ENCODE peak calls at places on chromosomes 7 and 10, in eight cellular contexts. O is AG04450, Q is heart right ventricle, A is hippocampal formation, F is HFFc6, Y is RPMI7951, U is endothelial cell, S is PC-3. X is an unnamed sample.

GRCh38 chr7:68684246-68684850 is 913.9 kb upstream of the AUTS2 start:
- DNase-seq in O (no peak), Q (no peak), A (peak), F (no peak), S (no peak), U (no peak), Y (peak), X (no peak)

GRCh38 chr10:33265621-33266020 is 68.8 kb downstream of the NRP1 start:
- DNase-seq in Y (no peak), A (no peak), O (no peak), F (no peak), U (no peak), Q (no peak), S (no peak), X (no peak)

GRCh38 chr7:22549667-22550513 is 49.9 kb upstream of the STEAP1B start:
- DNase-seq in A (no peak), S (peak), Y (peak), F (peak), O (no peak), U (peak), Q (no peak), X (no peak)

GRCh38 chr10:103693070-103693811 is 162.1 kb downstream of the SH3PXD2A start:
- DNase-seq in Y (no peak), A (peak), U (peak), Q (no peak), S (no peak), O (no peak), F (no peak), X (no peak)

GRCh38 chr10:101485681-101486554 is 102.1 kb downstream of the POLL start:
- DNase-seq in U (no peak), S (no peak), O (no peak), A (peak), Q (no peak), F (no peak), Y (no peak), X (no peak)

GRCh38 chr10:129958686-129959543 is 5.2 kb downstream of the EBF3 start:
- DNase-seq in A (no peak), Y (no peak), F (no peak), U (no peak), Q (no peak), S (no peak), O (no peak), X (no peak)

GRCh38 chr10:133179128-133179520 is 19.1 kb downstream of the KNDC1 start:
- DNase-seq in O (no peak), Y (no peak), U (no peak), F (no peak), Q (no peak), S (no peak), A (no peak), X (no peak)

GRCh38 chr7:13850185-13850752 is 139.2 kb downstream of the ETV1 start:
- DNase-seq in U (no peak), O (peak), Y (peak), Q (no peak), S (peak), A (no peak), F (peak), X (peak)

GRCh38 chr7:37357277-37357996 is 91.2 kb downstream of the ELMO1 start:
- DNase-seq in U (no peak), A (no peak), Y (no peak), O (no peak), S (no peak), Q (no peak), F (no peak), X (no peak)

GRCh38 chr10:49133706-49134248 is at the start of gene FAM170B:
- DNase-seq in F (no peak), Y (no peak), O (no peak), U (no peak), Q (no peak), S (no peak), A (no peak), X (no peak)

GRCh38 chr7:116595063-116595462 is 70.2 kb downstream of the CAV1 start:
- DNase-seq in Q (no peak), A (no peak), U (no peak), Y (no peak), F (no peak), O (no peak), S (no peak), X (no peak)

GRCh38 chr7:512541-513311 is 6.9 kb downstream of the PDGFA start:
- DNase-seq in O (no peak), F (no peak), Q (peak), Y (peak), S (no peak), A (no peak), U (no peak), X (no peak)

GRCh38 chr10:123926401-123927264 is 35.0 kb upstream of the CPXM2 start:
- DNase-seq in A (no peak), U (no peak), S (no peak), O (no peak), Q (no peak), Y (peak), F (peak), X (peak)

GRCh38 chr10:21398549-21399345 is 126.7 kb downstream of the SKIDA1 start:
- DNase-seq in F (peak), Q (no peak), Y (peak), U (no peak), A (no peak), S (peak), O (no peak), X (peak)

GRCh38 chr7:155308330-155309020 is 10.8 kb downstream of the INSIG1 start:
- DNase-seq in U (no peak), S (no peak), Q (no peak), A (no peak), F (no peak), Y (no peak), O (no peak), X (no peak)

GRCh38 chr10:36423821-36424248 is 701.6 kb upstream of the ANKRD30A start:
- DNase-seq in F (no peak), Y (no peak), O (no peak), Q (no peak), U (no peak), S (peak), A (no peak), X (no peak)

GRCh38 chr10:71075066-71075758 is 137.2 kb upstream of the UNC5B start:
- DNase-seq in Y (no peak), U (no peak), A (no peak), F (no peak), S (no peak), Q (peak), O (no peak), X (no peak)

GRCh38 chr7:6271694-6272371 is 591 bp downstream of the CYTH3 start:
- DNase-seq in Q (peak), F (no peak), U (peak), O (no peak), S (no peak), A (no peak), Y (no peak), X (no peak)

GRCh38 chr7:63899691-63900393 is 98.8 kb upstream of the ZNF722 start:
- DNase-seq in S (peak), U (no peak), F (no peak), Y (peak), O (no peak), A (peak), Q (peak), X (no peak)

GRCh38 chr7:102434039-102434481 is 685 bp downstream of the ORAI2 start:
- DNase-seq in S (peak), U (no peak), O (no peak), Q (no peak), Y (no peak), A (no peak), F (no peak), X (no peak)

GRCh38 chr7:42930889-42931288 is 1.1 kb downstream of the PSMA2 start:
- DNase-seq in A (no peak), U (no peak), Q (no peak), Y (no peak), O (no peak), F (no peak), S (no peak), X (no peak)

GRCh38 chr10:60883187-60883586 is 60.8 kb downstream of the RHOBTB1 start:
- DNase-seq in A (no peak), F (peak), U (peak), Q (no peak), S (peak), Y (peak), O (no peak), X (no peak)

GRCh38 chr7:117808273-117808868 is 64.9 kb downstream of the CTTNBP2 start:
- DNase-seq in U (no peak), Y (peak), Q (peak), S (no peak), A (no peak), O (no peak), F (no peak), X (no peak)

GRCh38 chr10:114767589-114768393 is 53.8 kb upstream of the FHIP2A start:
- DNase-seq in O (no peak), U (peak), Y (no peak), A (peak), S (peak), Q (peak), F (no peak), X (no peak)

GRCh38 chr10:122348951-122349361 is 25.6 kb upstream of the PLEKHA1 start:
- DNase-seq in F (no peak), A (no peak), Y (no peak), S (no peak), O (no peak), U (no peak), Q (no peak), X (no peak)

GRCh38 chr7:114997487-114998404 is 75.9 kb downstream of the MDFIC start:
- DNase-seq in Y (no peak), O (no peak), A (no peak), S (peak), F (no peak), Q (no peak), U (no peak), X (no peak)

GRCh38 chr10:130136214-130137076 is at the start of gene GLRX3:
- DNase-seq in A (peak), Q (peak), Y (peak), F (peak), O (no peak), S (peak), U (peak), X (peak)

GRCh38 chr7:27235387-27236052 is 7.1 kb upstream of the EVX1 start:
- DNase-seq in O (no peak), Y (peak), S (peak), U (peak), F (no peak), Q (peak), A (peak), X (no peak)

X was measured in amniotic stem cell.